ENCODE peak calls at places on chromosomes 5 and 9, in four cellular contexts. F, P, S and R are unnamed samples.

GRCh38 chr5:39520232-39520572 is 95.4 kb upstream of the DAB2 start:
- DNase-seq in P (no peak), S (peak; percentile 19), F (no peak), R (no peak)

GRCh38 chr9:117543089-117543488 is 128.2 kb upstream of the ASTN2 start:
- DNase-seq in S (no peak), P (peak; percentile 19), F (no peak), R (no peak)

GRCh38 chr9:109013678-109014145 is 413 bp upstream of the CTNNAL1 start:
- DNase-seq in S (no peak), P (no peak), F (no peak), R (no peak)

GRCh38 chr5:60447488-60447920 is 252.5 kb downstream of the DEPDC1B start:
- DNase-seq in P (no peak), S (peak; percentile 4), F (no peak), R (no peak)

GRCh38 chr5:77935516-77936364 is 159.6 kb upstream of the TBCA start:
- DNase-seq in F (no peak), S (peak; percentile 5), P (no peak), R (no peak)

GRCh38 chr5:58262226-58262625 is 197.7 kb downstream of the PLK2 start:
- DNase-seq in P (no peak), S (no peak), F (no peak), R (no peak)

GRCh38 chr9:121912812-121913627 is 180.1 kb downstream of the TTLL11 start:
- DNase-seq in F (no peak), S (no peak), P (no peak), R (no peak)

GRCh38 chr5:14397717-14398116 is 183.9 kb upstream of the OTULINL start:
- DNase-seq in S (no peak), F (no peak), P (peak; percentile 36), R (no peak)

GRCh38 chr9:93082841-93083411 is 13.1 kb upstream of the CARD19 start:
- DNase-seq in P (no peak), S (peak; percentile 6), F (no peak), R (no peak)

GRCh38 chr5:132470596-132470995 is 20.0 kb downstream of the IRF1 start:
- DNase-seq in P (no peak), S (no peak), F (no peak), R (no peak)

GRCh38 chr5:178116406-178116885 is 3.1 kb downstream of the N4BP3 start:
- DNase-seq in F (no peak), P (no peak), S (no peak), R (no peak)

GRCh38 chr9:99199938-99200539 is 21.7 kb downstream of the ALG2 start:
- DNase-seq in P (no peak), S (no peak), F (no peak), R (no peak)

GRCh38 chr9:94891183-94891582 is 164.7 kb downstream of the AOPEP start:
- DNase-seq in S (no peak), P (no peak), F (no peak), R (no peak)

GRCh38 chr9:98971168-98971914 is 27.6 kb downstream of the COL15A1 start:
- DNase-seq in S (peak; percentile 57), P (no peak), F (no peak), R (no peak)

GRCh38 chr5:160312960-160313734 is 783 bp upstream of the CCNJL start:
- DNase-seq in P (no peak), F (no peak), S (no peak), R (no peak)

GRCh38 chr9:136903041-136903554 is 16.8 kb downstream of the TRAF2 start:
- DNase-seq in S (no peak), P (peak; percentile 50), F (peak; percentile 56), R (no peak)

GRCh38 chr9:78871086-78871451 is 574.1 kb downstream of the PSAT1 start:
- DNase-seq in F (no peak), P (no peak), S (no peak), R (no peak)

GRCh38 chr9:105251733-105252404 is 7.4 kb downstream of the SLC44A1 start:
- DNase-seq in P (no peak), F (no peak), S (no peak), R (no peak)

GRCh38 chr9:71628247-71628646 is 140.1 kb downstream of the CEMIP2 start:
- DNase-seq in S (no peak), P (no peak), F (no peak), R (no peak)
- TF ChIP-seq CTCF in S (no peak), P (no peak), F (peak; percentile 32), R (no peak)

DNA sequence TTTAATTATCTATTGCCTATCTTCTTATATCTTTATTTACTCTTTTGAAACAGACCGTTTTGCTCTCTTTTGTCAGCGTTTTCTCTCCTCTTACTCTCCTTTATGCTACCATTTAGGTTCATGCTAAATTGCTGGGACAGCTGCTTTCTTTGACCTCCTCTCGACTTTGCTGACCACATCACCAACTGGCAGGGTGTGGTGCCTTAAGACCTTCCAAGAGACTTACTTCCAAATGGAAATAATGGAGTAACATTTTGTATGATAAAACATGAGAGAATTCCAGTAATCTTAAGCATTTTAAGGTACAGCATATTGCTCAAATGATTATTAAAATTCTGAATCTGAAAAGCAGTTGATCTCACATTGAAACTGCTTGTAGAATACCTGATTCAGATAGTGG is 71.5 kb upstream of the MEF2C start:
- DNase-seq in S (no peak), F (no peak), P (no peak), R (no peak)
- TF ChIP-seq CTCF in S (no peak), F (no peak), P (no peak), R (no peak)

GRCh38 chr9:38707885-38708640 is 11.9 kb downstream of the FAM240B start:
- DNase-seq in S (no peak), P (no peak), F (no peak), R (no peak)
- TF ChIP-seq CTCF in S (no peak), P (no peak), F (peak; percentile 33), R (peak; percentile 65)

DNA sequence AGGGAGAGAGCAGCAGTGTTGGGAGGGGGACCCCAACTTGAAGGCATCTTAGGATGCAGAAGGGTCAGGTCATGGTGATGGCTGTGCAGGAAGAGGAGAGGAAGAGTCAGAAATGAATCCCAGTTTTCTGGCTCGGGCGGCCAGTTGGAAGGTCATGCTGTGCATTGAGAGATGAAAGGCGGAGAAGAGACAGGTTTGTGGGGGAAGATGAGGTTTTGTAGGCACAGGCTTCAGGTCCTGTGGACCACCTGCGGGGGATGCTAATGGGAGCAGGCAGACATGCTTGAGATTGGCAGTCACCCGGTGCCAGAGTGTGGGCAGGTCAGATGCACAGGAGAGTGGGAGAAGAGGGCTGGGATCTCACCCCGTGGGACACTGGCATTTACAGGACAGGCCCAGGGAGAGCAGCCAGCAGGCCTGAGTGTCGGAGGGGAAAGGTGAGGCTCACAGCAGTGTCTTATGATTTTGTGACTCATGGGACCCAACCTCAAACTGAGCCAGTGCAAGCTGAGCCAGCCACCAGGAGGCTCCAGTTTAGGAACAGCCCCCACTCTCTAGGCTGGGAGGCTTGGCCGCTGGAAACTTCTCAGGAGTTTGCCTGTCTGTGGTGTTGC is 17.5 kb downstream of the STXBP1 start:
- DNase-seq in S (no peak), P (no peak), F (no peak), R (no peak)
- TF ChIP-seq CTCF in S (no peak), P (no peak), F (no peak), R (no peak)